ENCODE peak calls at places on chromosomes 1 and 21, in four cellular contexts. C, K, Z and L are unnamed samples.

GRCh38 chr1:147225193-147225730 is at the start of gene FMO5:
- DNase-seq in C (peak), K (peak), Z (peak), L (peak)

GRCh38 chr1:27744556-27744955 is 18.8 kb downstream of the FAM76A start:
- DNase-seq in Z (no peak), K (no peak), C (no peak), L (no peak)

GRCh38 chr21:33117268-33117888 is 47.4 kb downstream of the OLIG1 start:
- DNase-seq in K (no peak), Z (no peak), C (no peak), L (no peak)

GRCh38 chr1:202553560-202554038 is 156.7 kb downstream of the SYT2 start:
- DNase-seq in C (peak), Z (no peak), K (no peak), L (no peak)

GRCh38 chr1:108107658-108108057 is 92.5 kb downstream of the SLC25A24 start:
- DNase-seq in K (no peak), C (peak), Z (no peak), L (no peak)

GRCh38 chr1:34918609-34919561 is 10.6 kb downstream of the DLGAP3 start:
- DNase-seq in Z (peak), C (peak), K (peak), L (peak)

GRCh38 chr1:171919891-171920887 is 78.9 kb downstream of the DNM3 start:
- DNase-seq in Z (no peak), C (no peak), K (no peak), L (no peak)

GRCh38 chr1:225849905-225850304 is 32.3 kb downstream of the TMEM63A start:
- DNase-seq in Z (no peak), K (no peak), C (peak), L (peak)

GRCh38 chr1:231420959-231421615 is 1.0 kb downstream of the EGLN1 start:
- DNase-seq in Z (no peak), C (peak), K (peak), L (peak)

GRCh38 chr21:46646541-46647154 is 11.2 kb downstream of the PRMT2 start:
- DNase-seq in Z (no peak), K (no peak), C (no peak), L (no peak)

GRCh38 chr1:42736152-42736551 is 3.9 kb downstream of the CLDN19 start:
- DNase-seq in K (peak), Z (no peak), C (peak), L (peak)

GRCh38 chr1:20462397-20462796 is 23.6 kb downstream of the CAMK2N1 start:
- DNase-seq in Z (no peak), C (no peak), K (no peak), L (no peak)

GRCh38 chr1:8836228-8836627 is 18.8 kb upstream of the RERE start:
- DNase-seq in C (no peak), K (no peak), Z (no peak), L (no peak)

GRCh38 chr21:15141236-15141970 is 76.6 kb upstream of the NRIP1 start:
- DNase-seq in Z (no peak), C (no peak), K (no peak), L (no peak)

GRCh38 chr1:245380790-245381535 is 226.2 kb downstream of the KIF26B start:
- DNase-seq in K (no peak), C (no peak), Z (no peak), L (peak)

GRCh38 chr1:56437959-56438358 is 141.4 kb downstream of the PLPP3 start:
- DNase-seq in C (no peak), Z (no peak), K (no peak), L (no peak)
- TF ChIP-seq TEAD4 in C (no peak), Z (no peak), K (no peak), L (no peak)

GRCh38 chr1:204894606-204895005 is 23.9 kb downstream of the NFASC start:
- DNase-seq in K (no peak), C (no peak), Z (no peak), L (no peak)
- TF ChIP-seq USF2 in K (no peak), C (no peak), Z (no peak), L (no peak)

GRCh38 chr1:16087733-16088132 is 14.3 kb upstream of the FAM131C start:
- DNase-seq in Z (no peak), C (no peak), K (no peak), L (no peak)

GRCh38 chr1:16088996-16089395 is 15.5 kb upstream of the FAM131C start:
- DNase-seq in Z (no peak), C (peak), K (no peak), L (no peak)

GRCh38 chr1:16090076-16090826 is 16.8 kb upstream of the FAM131C start:
- DNase-seq in K (no peak), C (no peak), Z (no peak), L (no peak)

GRCh38 chr1:16091296-16091695 is 17.8 kb upstream of the FAM131C start:
- DNase-seq in C (no peak), K (no peak), Z (no peak), L (no peak)

DNA sequence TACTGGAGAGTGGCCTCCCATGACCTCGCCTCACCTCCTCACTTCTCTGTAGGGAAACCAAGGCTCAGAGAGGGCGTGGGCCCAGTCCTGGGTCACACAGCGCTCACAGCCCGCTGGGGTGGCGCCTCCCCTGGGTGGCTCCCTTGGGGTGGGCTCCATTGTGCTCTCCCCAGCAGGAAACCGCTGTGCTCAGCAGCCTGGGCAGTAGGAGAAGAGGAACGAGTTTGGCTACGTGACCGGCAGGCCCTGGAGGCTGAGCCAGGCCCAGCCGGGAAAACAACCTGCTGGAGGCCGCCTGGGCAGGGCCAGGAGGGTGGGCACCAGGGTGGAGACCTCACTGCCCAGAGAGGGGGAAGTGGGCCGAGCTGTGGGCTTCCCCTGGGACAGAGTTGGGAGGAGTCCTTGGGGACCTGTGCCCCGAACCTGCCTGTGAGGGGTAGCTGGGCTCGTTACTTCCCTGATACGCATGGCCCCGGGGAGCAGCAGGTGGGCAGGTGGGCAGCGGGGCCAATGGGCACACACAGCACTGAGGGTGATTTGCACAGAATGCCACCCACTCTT is 15.0 kb upstream of the FAM131C start:
- DNase-seq in Z (no peak), K (no peak), C (no peak), L (no peak)
- TF ChIP-seq TEAD4 in Z (no peak), K (no peak), C (no peak), L (no peak)

GRCh38 chr1:66315675-66316074 is 218.3 kb upstream of the SGIP1 start:
- DNase-seq in Z (no peak), K (no peak), C (no peak), L (no peak)
- TF ChIP-seq USF2 in Z (no peak), K (no peak), C (no peak), L (no peak)

GRCh38 chr1:233033366-233033765 is 83.0 kb downstream of the NTPCR start:
- DNase-seq in C (no peak), Z (no peak), K (no peak), L (no peak)
- TF ChIP-seq TEAD4 in C (no peak), Z (no peak), K (no peak), L (no peak)

DNA sequence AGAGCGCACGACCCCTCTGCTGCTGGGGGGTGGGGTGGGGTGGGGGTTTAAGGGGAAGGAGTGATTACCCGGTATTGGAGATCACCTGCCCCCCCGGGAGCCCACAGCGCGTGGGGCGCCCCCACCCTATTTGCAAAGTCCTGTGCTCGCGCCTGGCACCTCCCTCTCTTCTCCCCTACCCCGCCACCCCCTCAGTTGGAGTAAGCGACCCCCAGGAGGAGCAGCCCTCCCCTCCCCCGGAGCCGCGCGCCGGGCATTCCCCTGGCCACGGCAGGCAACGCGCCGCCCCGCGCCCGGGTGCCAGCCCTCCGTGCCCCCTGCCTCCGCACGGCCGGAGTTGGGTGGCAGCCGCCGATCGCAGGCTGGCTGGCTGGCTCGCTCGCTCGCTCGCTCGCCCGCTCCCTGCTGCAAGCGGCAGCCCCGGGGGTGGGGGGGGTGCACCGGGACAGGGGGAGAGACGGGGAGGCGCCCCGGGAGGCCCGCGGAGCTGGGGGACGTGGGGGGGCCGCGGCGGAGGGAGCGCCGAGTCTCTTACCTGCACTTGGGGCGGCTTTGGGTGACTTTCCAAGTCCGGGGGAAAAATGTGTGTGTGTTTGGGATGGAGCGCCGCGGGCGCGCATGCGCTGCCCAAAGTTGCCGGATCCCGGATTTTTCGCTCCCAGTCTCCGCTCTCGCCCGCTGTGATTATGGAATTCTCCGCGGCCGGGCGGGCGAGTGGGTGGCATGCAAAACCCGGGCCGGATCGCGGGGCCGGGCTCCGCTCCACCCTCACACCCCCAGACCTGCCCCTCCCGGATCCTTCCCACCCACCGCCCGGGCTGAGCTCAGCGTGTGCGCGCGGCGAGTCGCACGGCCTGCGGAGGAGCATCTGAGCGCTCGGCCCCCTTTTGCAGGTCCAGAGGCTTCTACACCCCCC is at the start of gene CASZ1:
- DNase-seq in C (peak), Z (peak), K (peak), L (peak)
- TF ChIP-seq USF2 in C (no peak), Z (no peak), K (peak), L (no peak)

DNA sequence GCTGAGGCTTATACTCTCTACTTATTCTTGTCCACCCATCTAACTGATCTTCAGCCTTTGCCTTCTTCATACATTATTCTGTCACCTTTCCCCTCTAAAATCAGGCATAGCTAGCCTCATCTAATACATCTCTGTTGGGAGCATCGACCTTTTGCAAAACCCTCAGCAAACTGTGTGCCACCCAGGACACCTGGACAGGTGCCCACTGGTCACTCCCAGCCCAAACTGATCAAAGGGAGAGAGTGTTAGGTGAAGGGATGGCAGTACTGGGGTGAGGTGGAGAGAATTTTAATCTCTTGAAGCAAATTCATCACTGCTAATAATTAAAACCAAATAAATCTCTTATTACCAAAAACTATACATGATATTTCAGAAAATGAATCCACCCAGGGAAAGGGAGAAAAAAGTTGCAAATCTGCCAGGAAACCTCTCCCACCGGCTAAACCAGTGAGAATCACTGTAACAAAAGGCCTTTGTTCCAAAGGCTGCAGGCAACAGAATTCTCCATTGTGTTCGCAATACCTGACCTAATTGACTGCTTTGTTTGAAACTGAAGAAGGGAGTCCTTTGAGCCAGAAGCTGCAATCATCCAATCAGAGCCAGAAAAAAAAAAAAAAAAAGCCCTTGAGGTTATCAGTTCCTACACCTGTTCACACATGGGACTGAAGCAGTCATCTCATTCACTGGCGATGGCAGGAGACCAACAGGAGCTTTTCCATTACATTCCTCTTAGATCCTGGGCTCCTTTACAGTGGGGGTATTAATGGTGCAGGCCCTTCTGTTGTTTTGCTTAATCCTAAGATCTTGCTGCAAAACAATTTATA is 172.6 kb downstream of the APP start:
- DNase-seq in K (peak), Z (peak), C (no peak), L (no peak)
- TF ChIP-seq TEAD4 in K (no peak), Z (no peak), C (no peak), L (no peak)